ENCODE peak calls at places on chromosomes 5 and 9, in nine cellular contexts. H is cardiac muscle cell; S is IMR-90; K is CD8-positive, alpha-beta T cell; P is CD4-positive, alpha-beta T cell; Y is PC-3; I is fibroblast of lung; V is kidney; R is Panc1. U is an unnamed sample.

GRCh38 chr5:160479926-160480325 is 58.3 kb downstream of the PTTG1 start:
- DNase-seq in V (no peak), S (peak; percentile 84), K (no peak), I (peak; percentile 69), P (no peak), R (peak; percentile 69), Y (peak; percentile 88), H (no peak), U (no peak)

GRCh38 chr5:53023969-53024368 is 34.8 kb downstream of the ITGA2 start:
- DNase-seq in H (no peak), S (peak; percentile 95), V (no peak), P (no peak), Y (peak; percentile 70), R (no peak), I (peak; percentile 94), K (no peak), U (peak; percentile 53)

GRCh38 chr9:70049236-70049635 is 5.6 kb downstream of the MAMDC2 start:
- DNase-seq in H (no peak), S (peak; percentile 79), Y (peak; percentile 55), V (no peak), K (no peak), P (no peak), R (no peak), I (peak; percentile 72), U (peak; percentile 47)

GRCh38 chr5:150000990-150001659 is 586 bp downstream of the HMGXB3 start:
- DNase-seq in R (no peak), H (peak; percentile 37), I (peak; percentile 35), K (peak; percentile 37), Y (peak; percentile 44), S (peak; percentile 50), P (peak; percentile 11), V (peak; percentile 87), U (peak; percentile 54)

GRCh38 chr5:54959673-54960418 is 25.5 kb downstream of the ESM1 start:
- DNase-seq in V (no peak), P (no peak), H (peak; percentile 44), K (peak; percentile 12), I (peak; percentile 19), Y (peak; percentile 3), S (no peak), R (no peak), U (no peak)

GRCh38 chr9:35660966-35661413 is 2.9 kb downstream of the CCDC107 start:
- DNase-seq in K (no peak), H (peak; percentile 78), Y (peak; percentile 23), I (peak; percentile 77), V (no peak), S (peak; percentile 62), R (no peak), P (no peak), U (no peak)

GRCh38 chr9:33164138-33164809 is 2.9 kb downstream of the B4GALT1 start:
- DNase-seq in S (no peak), R (no peak), P (no peak), Y (no peak), V (no peak), H (peak; percentile 66), I (no peak), K (no peak), U (no peak)

GRCh38 chr5:43674536-43674935 is 71.6 kb downstream of the NNT start:
- DNase-seq in R (no peak), H (no peak), P (no peak), V (no peak), Y (no peak), I (no peak), S (peak; percentile 53), K (no peak), U (no peak)

GRCh38 chr5:7745882-7746735 is 104.8 kb downstream of the CFAP90 start:
- DNase-seq in H (peak; percentile 89), I (peak; percentile 70), Y (peak; percentile 84), R (peak; percentile 35), K (peak; percentile 33), S (peak; percentile 59), V (no peak), P (peak; percentile 13), U (peak; percentile 61)

GRCh38 chr9:112921549-112921948 is 30.9 kb upstream of the SLC46A2 start:
- DNase-seq in S (peak; percentile 63), R (no peak), V (no peak), P (no peak), Y (peak; percentile 53), H (peak; percentile 55), K (no peak), I (peak; percentile 65), U (peak; percentile 29)

GRCh38 chr9:87270241-87271234 is 227.1 kb upstream of the DAPK1 start:
- DNase-seq in Y (no peak), H (no peak), S (peak; percentile 85), P (no peak), K (no peak), I (peak; percentile 49), V (no peak), R (no peak), U (no peak)

GRCh38 chr9:129272348-129273025 is 94.4 kb upstream of the IER5L start:
- DNase-seq in R (no peak), I (no peak), S (no peak), K (no peak), H (no peak), Y (no peak), V (peak; percentile 14), P (no peak), U (no peak)

GRCh38 chr5:38800515-38800914 is 45.3 kb upstream of the OSMR start:
- DNase-seq in V (peak; percentile 66), P (no peak), S (no peak), K (no peak), I (peak; percentile 75), R (no peak), Y (no peak), H (no peak), U (no peak)

GRCh38 chr9:134367796-134368490 is 41.7 kb downstream of the RXRA start:
- DNase-seq in K (no peak), I (no peak), Y (no peak), V (no peak), P (no peak), H (no peak), R (no peak), S (no peak), U (no peak)

GRCh38 chr9:110156902-110157301 is 51.1 kb downstream of the C9orf152 start:
- DNase-seq in K (peak; percentile 18), P (peak; percentile 6), S (no peak), R (no peak), V (no peak), I (peak; percentile 46), Y (no peak), H (no peak), U (no peak)

GRCh38 chr5:57824047-57824446 is 341.4 kb upstream of the ACTBL2 start:
- DNase-seq in I (no peak), R (no peak), P (no peak), H (no peak), Y (peak; percentile 83), K (no peak), V (no peak), S (peak; percentile 91), U (peak; percentile 87)

GRCh38 chr9:95202076-95202681 is 115.3 kb downstream of the FANCC start:
- DNase-seq in I (no peak), K (no peak), P (no peak), V (no peak), S (no peak), H (no peak), R (no peak), Y (no peak), U (no peak)

GRCh38 chr5:171724771-171725609 is 60.6 kb upstream of the SMIM23 start:
- DNase-seq in I (no peak), S (no peak), P (no peak), K (no peak), V (no peak), H (no peak), R (no peak), Y (no peak), U (no peak)
- TF ChIP-seq CTCF in I (no peak), S (no peak), P (no peak), K (no peak), V (no peak), H (no peak), R (no peak), Y (no peak), U (no peak)

GRCh38 chr9:38039090-38039906 is 29.7 kb downstream of the SHB start:
- DNase-seq in I (peak; percentile 76), H (peak; percentile 48), K (no peak), Y (peak; percentile 76), P (no peak), S (peak; percentile 48), R (no peak), V (peak; percentile 70), U (no peak)

GRCh38 chr9:38038307-38039089 is 30.5 kb downstream of the SHB start:
- DNase-seq in K (no peak), P (no peak), S (no peak), H (peak; percentile 54), Y (no peak), I (no peak), R (no peak), V (peak; percentile 65), U (no peak)

GRCh38 chr9:38037981-38038306 is 31.1 kb downstream of the SHB start:
- DNase-seq in V (peak; percentile 47), Y (no peak), S (no peak), I (no peak), P (no peak), H (no peak), R (no peak), K (no peak), U (no peak)

GRCh38 chr9:38041564-38042267 is 27.3 kb downstream of the SHB start:
- DNase-seq in R (no peak), V (peak; percentile 37), H (no peak), S (no peak), I (no peak), P (no peak), K (no peak), Y (no peak), U (no peak)

GRCh38 chr9:38039907-38040682 is 28.9 kb downstream of the SHB start:
- DNase-seq in K (no peak), R (no peak), H (no peak), P (no peak), I (no peak), Y (no peak), V (peak; percentile 68), S (no peak), U (no peak)
- H3K27ac ChIP-seq in K (no peak overlapping the region), R (peak overlapping the region; percentile 99), H (peak overlapping the region; percentile 87), P (no peak overlapping the region), I (peak overlapping the region; percentile 53), Y (peak overlapping the region; percentile 85), V (no peak overlapping the region), S (peak overlapping the region; percentile 26), U (peak overlapping the region; percentile 93)

GRCh38 chr5:14665949-14666741 is 1.6 kb downstream of the OTULIN start:
- DNase-seq in P (peak; percentile 42), H (no peak), R (no peak), Y (peak; percentile 47), S (peak; percentile 33), V (no peak), I (no peak), K (peak; percentile 63), U (peak; percentile 55)
- TF ChIP-seq CTCF in P (peak; percentile 35), H (no peak), R (no peak), Y (no peak), S (no peak), V (no peak), I (no peak), K (peak; percentile 39), U (no peak)

DNA sequence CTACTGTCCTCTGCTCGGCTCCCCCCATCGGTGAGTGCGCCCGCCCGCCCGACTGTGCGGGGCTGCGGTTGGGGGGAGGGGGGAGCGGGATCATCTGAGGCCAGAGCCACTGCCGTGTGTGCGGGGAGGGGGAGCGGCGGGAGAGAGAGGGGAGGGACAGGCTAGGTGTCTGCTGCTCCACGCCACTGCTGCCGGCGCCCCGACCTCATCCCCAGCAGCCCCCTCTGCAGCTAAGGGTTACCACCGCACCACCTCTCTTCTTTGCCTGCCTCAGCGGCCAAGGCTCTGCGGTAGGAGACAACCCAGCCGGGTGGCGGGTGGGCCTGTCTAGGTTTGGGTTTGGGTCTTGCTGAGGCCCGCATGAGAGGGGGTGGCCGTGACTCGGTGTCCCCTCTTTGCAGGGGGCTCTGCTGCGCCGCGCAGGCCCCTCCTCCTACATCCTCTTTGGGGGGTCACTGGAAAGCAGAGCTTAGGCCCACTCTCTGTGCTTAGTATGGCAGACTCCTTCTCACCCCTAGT is 670 bp upstream of the PURA start:
- DNase-seq in Y (no peak), S (no peak), I (no peak), K (no peak), H (no peak), R (no peak), P (peak; percentile 20), V (peak; percentile 83), U (peak; percentile 17)
- H3K27ac ChIP-seq in Y (no peak overlapping the region), S (peak overlapping the region; percentile 96), I (peak overlapping the region; percentile 76), K (peak overlapping the region; percentile 72), H (peak overlapping the region; percentile 10), R (peak overlapping the region; percentile 96), P (peak overlapping the region; percentile 83), V (peak overlapping the region; percentile 93), U (peak overlapping the region; percentile 95)

U was measured in RWPE1.